ENCODE peak calls at places on chromosomes 6 and 20, in four cellular contexts. S, F, Z and U are unnamed samples.

GRCh38 chr6:107101661-107102413 is 13.5 kb downstream of the BEND3 start:
- DNase-seq in Z (no peak), S (no peak), F (no peak), U (no peak)

GRCh38 chr6:133769463-133769862 is 119.5 kb upstream of the TCF21 start:
- DNase-seq in F (peak; percentile 50), Z (no peak), S (no peak), U (no peak)

GRCh38 chr6:45422541-45423110 is 44.9 kb upstream of the SUPT3H start:
- DNase-seq in Z (peak; percentile 75), F (peak; percentile 55), S (peak; percentile 44), U (peak; percentile 50)

GRCh38 chr20:62707981-62708521 is 585 bp upstream of the NTSR1 start:
- DNase-seq in F (no peak), Z (no peak), S (no peak), U (no peak)

GRCh38 chr6:112429226-112429625 is 82.1 kb downstream of the RFPL4B start:
- DNase-seq in Z (no peak), S (no peak), F (peak; percentile 38), U (no peak)

GRCh38 chr20:59010321-59010994 is 3.4 kb upstream of the CTSZ start:
- DNase-seq in Z (no peak), S (no peak), F (no peak), U (no peak)

GRCh38 chr20:64211874-64212658 is 43.5 kb upstream of the PCMTD2 start:
- DNase-seq in F (no peak), Z (no peak), S (no peak), U (no peak)

GRCh38 chr6:169167581-169168301 is 85.9 kb downstream of the THBS2 start:
- DNase-seq in S (no peak), F (peak; percentile 97), Z (no peak), U (no peak)

DNA sequence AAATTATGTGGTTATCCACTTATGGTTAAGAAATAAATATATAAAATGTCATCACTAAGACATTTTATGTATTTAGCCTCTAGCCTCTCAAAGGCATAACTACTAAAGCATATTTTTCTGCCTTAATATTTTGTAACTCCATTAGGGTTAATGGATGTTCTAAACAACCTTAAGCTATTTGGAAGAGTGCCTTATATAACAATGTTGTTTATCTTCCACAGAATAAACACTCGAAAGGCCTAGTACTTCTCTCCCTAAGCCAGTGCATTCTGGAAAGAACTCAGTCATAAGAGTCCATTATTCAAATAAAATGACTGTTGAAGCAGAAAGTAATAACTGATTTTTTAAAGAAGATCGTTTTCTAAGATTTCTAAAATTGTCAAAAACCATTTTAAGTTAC is 15.0 kb upstream of the PRIM2 start:
- DNase-seq in S (no peak), Z (no peak), F (no peak), U (no peak)
- H3K27ac ChIP-seq in S (no peak overlapping the region), Z (no peak overlapping the region), F (no peak overlapping the region), U (no peak overlapping the region)

DNA sequence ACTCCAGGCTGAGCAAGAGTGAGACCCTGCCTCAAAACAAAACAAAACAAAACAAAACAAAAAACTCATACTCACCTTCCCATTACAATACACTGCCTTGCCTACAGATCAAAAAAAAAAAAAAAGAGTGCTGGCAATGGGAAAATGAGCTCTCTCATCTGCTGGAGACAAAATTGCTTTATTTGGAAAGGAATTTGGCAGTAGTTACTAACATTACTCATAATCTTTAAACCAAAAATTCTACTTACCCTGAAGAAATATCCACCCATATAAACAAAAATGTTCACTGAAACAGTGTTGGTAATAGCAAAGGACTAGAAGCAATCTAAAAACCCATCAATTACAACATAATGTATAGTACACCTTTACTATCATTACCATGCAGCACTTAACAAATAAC is 120.4 kb downstream of the RNGTT start:
- DNase-seq in F (no peak), S (no peak), Z (no peak), U (no peak)
- H3K4me3 ChIP-seq in F (no peak overlapping the region), S (no peak overlapping the region), Z (no peak overlapping the region), U (no peak overlapping the region)

GRCh38 chr6:131955876-131956275 is 4.7 kb upstream of the CCN2 start:
- DNase-seq in S (no peak), Z (no peak), F (no peak), U (no peak)
- H3K27ac ChIP-seq in S (no peak overlapping the region), Z (no peak overlapping the region), F (no peak overlapping the region), U (no peak overlapping the region)

DNA sequence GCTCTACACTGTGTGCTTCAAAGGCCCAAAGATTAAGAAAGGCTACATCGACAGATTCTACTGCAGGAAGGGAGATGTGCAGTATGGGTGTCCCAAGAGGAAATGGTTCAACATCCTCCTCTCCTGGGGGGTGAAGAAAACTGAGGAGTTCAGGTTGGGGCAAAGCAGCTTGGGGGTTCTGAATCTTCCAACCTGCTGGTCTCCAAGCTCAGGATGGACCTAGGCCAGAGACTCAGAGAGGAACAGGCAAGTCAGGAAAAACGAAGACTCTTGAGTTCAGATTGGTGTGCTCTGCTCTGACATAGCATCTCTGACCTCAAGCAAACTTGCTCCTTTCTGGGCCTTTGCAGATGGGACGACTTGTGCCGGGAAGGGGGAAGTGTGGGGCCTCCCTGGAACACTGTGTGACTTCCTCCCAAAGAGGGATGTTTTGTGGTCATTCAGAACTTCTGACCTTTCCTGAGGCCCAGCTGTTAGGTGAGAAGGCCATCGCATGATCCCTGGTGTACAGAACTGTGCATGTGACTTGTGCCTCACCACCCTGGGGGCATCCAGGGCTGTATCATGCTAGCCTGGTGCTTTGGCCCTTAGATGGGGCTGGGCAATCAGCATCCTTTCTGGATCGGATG is 31.1 kb downstream of the DAAM2 start:
- DNase-seq in Z (no peak), S (no peak), F (no peak), U (no peak)
- H3K4me3 ChIP-seq in Z (peak overlapping the region; percentile 14), S (no peak overlapping the region), F (no peak overlapping the region), U (no peak overlapping the region)

GRCh38 chr20:25341716-25342680 is 48.6 kb downstream of the ABHD12 start:
- DNase-seq in Z (no peak), F (no peak), S (no peak), U (no peak)

GRCh38 chr20:25339608-25340007 is 51.0 kb downstream of the ABHD12 start:
- DNase-seq in F (no peak), S (no peak), Z (no peak), U (no peak)

GRCh38 chr20:25338112-25339023 is 52.3 kb downstream of the ABHD12 start:
- DNase-seq in S (no peak), Z (no peak), F (no peak), U (no peak)

GRCh38 chr20:25340380-25340779 is 50.3 kb downstream of the ABHD12 start:
- DNase-seq in F (no peak), S (no peak), Z (no peak), U (no peak)

GRCh38 chr20:25336561-25337422 is 53.8 kb downstream of the ABHD12 start:
- DNase-seq in S (no peak), Z (no peak), F (peak; percentile 53), U (no peak)
- H3K27ac ChIP-seq in S (no peak overlapping the region), Z (no peak overlapping the region), F (no peak overlapping the region), U (no peak overlapping the region)

GRCh38 chr6:69366831-69367230 is 430.0 kb downstream of the LMBRD1 start:
- DNase-seq in Z (no peak), S (no peak), F (no peak), U (no peak)

DNA sequence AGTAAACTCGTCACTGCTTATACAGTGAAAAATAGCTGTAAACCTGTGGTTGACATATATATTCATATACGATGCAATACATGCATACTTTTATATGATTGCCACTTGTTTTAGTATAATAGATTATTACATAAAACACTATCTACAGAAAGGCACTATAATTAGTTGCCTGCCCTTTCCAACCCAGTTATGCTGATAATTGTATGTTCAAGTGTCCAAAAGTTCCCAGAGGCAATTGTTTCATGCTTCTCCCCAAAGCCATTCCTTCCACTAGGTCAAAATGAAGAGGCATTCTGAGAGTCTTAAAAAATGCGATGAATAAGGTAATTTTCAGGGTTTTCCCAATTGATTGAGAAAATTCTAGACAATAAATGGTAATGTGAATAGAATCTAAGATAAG is 434.6 kb downstream of the LMBRD1 start:
- DNase-seq in F (no peak), Z (no peak), S (no peak), U (no peak)
- H3K4me3 ChIP-seq in F (no peak overlapping the region), Z (no peak overlapping the region), S (no peak overlapping the region), U (no peak overlapping the region)

GRCh38 chr6:33456156-33456555 is 1.8 kb downstream of the ZBTB9 start:
- DNase-seq in Z (no peak), S (no peak), F (no peak), U (no peak)

GRCh38 chr6:33452496-33452895 is 1.9 kb upstream of the ZBTB9 start:
- DNase-seq in F (no peak), Z (no peak), S (no peak), U (no peak)

GRCh38 chr6:33453361-33454008 is 891 bp upstream of the ZBTB9 start:
- DNase-seq in S (no peak), Z (no peak), F (no peak), U (no peak)

GRCh38 chr6:33454009-33454946 is at the start of gene ZBTB9:
- DNase-seq in S (peak; percentile 94), Z (peak; percentile 97), F (peak; percentile 95), U (peak; percentile 92)

GRCh38 chr6:33455051-33455450 is 675 bp downstream of the ZBTB9 start:
- DNase-seq in Z (no peak), F (no peak), S (no peak), U (no peak)
- H3K27ac ChIP-seq in Z (no peak overlapping the region), F (no peak overlapping the region), S (peak overlapping the region; percentile 70), U (peak overlapping the region; percentile 84)

GRCh38 chr6:24356310-24357035 is 1.4 kb downstream of the DCDC2 start:
- DNase-seq in F (no peak), Z (no peak), S (no peak), U (no peak)

GRCh38 chr6:24355422-24355821 is 2.4 kb downstream of the DCDC2 start:
- DNase-seq in Z (no peak), F (no peak), S (no peak), U (no peak)

GRCh38 chr6:24359640-24360454 is 2.0 kb upstream of the DCDC2 start:
- DNase-seq in F (peak; percentile 72), S (peak; percentile 50), Z (peak; percentile 70), U (peak; percentile 77)

GRCh38 chr6:24358219-24358821 is 461 bp upstream of the DCDC2 start:
- DNase-seq in F (no peak), S (no peak), Z (no peak), U (no peak)

DNA sequence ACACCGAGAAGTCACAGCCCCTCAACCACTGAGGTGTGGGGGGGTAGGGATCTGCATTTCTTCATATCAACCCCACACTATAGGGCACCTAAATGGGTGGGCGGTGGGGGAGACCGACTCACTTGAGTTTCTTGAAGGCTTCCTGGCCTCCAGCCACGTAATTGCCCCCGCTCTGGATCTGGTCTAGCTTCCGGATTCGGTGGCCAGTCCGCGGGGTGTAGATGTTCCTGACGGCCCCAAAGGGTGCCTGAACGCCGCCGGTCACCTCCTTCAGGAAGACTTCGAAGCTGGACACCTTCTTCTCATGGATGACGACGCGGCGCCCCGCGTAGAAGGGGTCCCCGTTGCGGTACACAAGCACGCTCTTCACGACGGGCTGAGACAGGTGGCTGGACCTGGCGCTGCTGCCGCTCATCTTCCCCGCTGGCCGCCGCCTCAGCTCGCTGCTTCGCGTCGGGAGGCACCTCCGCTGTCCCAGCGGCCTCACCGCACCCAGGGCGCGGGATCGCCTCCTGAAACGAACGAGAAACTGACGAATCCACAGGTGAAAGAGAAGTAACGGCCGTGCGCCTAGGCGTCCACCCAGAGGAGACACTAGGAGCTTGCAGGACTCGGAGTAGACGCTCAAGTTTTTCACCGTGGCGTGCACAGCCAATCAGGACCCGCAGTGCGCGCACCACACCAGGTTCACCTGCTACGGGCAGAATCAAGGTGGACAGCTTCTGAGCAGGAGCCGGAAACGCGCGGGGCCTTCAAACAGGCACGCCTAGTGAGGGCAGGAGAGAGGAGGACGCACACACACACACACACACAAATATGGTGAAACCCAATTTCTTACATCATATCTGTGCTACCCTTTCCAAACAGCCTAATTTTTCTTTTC is at the start of gene DCDC2:
- DNase-seq in S (peak; percentile 6), Z (peak; percentile 71), F (no peak), U (peak; percentile 5)
- H3K4me3 ChIP-seq in S (peak within 1 kb of the TSS; percentile 38), Z (peak within 1 kb of the TSS; percentile 35), F (peak within 1 kb of the TSS; percentile 20), U (peak within 1 kb of the TSS; percentile 34)